ENCODE peak calls at places on chromosomes 13 and 19, in five cellular contexts. One of them, this sample, is unnamed.

GRCh38 chr19:28456264-28456663 is 756.7 kb downstream of the UQCRFS1 start:
- DNase-seq in NCI-H1105: no peak
- DNase-seq in thoracic aorta: no peak
- DNase-seq in T-helper 2 cell: no peak
- DNase-seq in fibroblast of mammary gland: no peak
- DNase-seq in this sample: no peak

GRCh38 chr13:39016789-39017188 is 21.1 kb downstream of the PROSER1 start:
- DNase-seq in NCI-H1105: no peak
- DNase-seq in thoracic aorta: no peak
- DNase-seq in T-helper 2 cell: no peak
- DNase-seq in fibroblast of mammary gland: peak
- DNase-seq in this sample: no peak

GRCh38 chr13:33191425-33192221 is 93.9 kb downstream of the STARD13 start:
- DNase-seq in NCI-H1105: no peak
- DNase-seq in thoracic aorta: no peak
- DNase-seq in T-helper 2 cell: no peak
- DNase-seq in fibroblast of mammary gland: no peak
- DNase-seq in this sample: no peak

GRCh38 chr13:113034451-113035208 is 65.6 kb downstream of the MCF2L start:
- DNase-seq in NCI-H1105: peak
- DNase-seq in thoracic aorta: no peak
- DNase-seq in T-helper 2 cell: no peak
- DNase-seq in fibroblast of mammary gland: peak
- DNase-seq in this sample: peak

GRCh38 chr19:1720237-1720636 is 33.1 kb upstream of the ONECUT3 start:
- DNase-seq in NCI-H1105: no peak
- DNase-seq in thoracic aorta: no peak
- DNase-seq in T-helper 2 cell: no peak
- DNase-seq in fibroblast of mammary gland: no peak
- DNase-seq in this sample: no peak

GRCh38 chr19:10262771-10263170 is 8.1 kb upstream of the ICAM1 start:
- DNase-seq in NCI-H1105: no peak
- DNase-seq in thoracic aorta: no peak
- DNase-seq in T-helper 2 cell: no peak
- DNase-seq in fibroblast of mammary gland: peak
- DNase-seq in this sample: no peak

GRCh38 chr13:34338102-34338501 is 520.2 kb downstream of the RFC3 start:
- DNase-seq in NCI-H1105: no peak
- DNase-seq in thoracic aorta: no peak
- DNase-seq in T-helper 2 cell: no peak
- DNase-seq in fibroblast of mammary gland: no peak
- DNase-seq in this sample: no peak

GRCh38 chr13:24851546-24851945 is 87.6 kb downstream of the RNF17 start:
- DNase-seq in NCI-H1105: no peak
- DNase-seq in thoracic aorta: no peak
- DNase-seq in T-helper 2 cell: no peak
- DNase-seq in fibroblast of mammary gland: peak
- DNase-seq in this sample: no peak

GRCh38 chr13:26629260-26629659 is 71.8 kb downstream of the WASF3 start:
- DNase-seq in NCI-H1105: no peak
- DNase-seq in thoracic aorta: no peak
- DNase-seq in T-helper 2 cell: no peak
- DNase-seq in fibroblast of mammary gland: peak
- DNase-seq in this sample: no peak

GRCh38 chr13:93398167-93398566 is 171.6 kb downstream of the GPC6 start:
- DNase-seq in NCI-H1105: no peak
- DNase-seq in thoracic aorta: no peak
- DNase-seq in T-helper 2 cell: no peak
- DNase-seq in fibroblast of mammary gland: peak
- DNase-seq in this sample: no peak

GRCh38 chr19:40813182-40813581 is 14.2 kb downstream of the EGLN2 start:
- DNase-seq in NCI-H1105: no peak
- DNase-seq in thoracic aorta: no peak
- DNase-seq in T-helper 2 cell: no peak
- DNase-seq in fibroblast of mammary gland: no peak
- DNase-seq in this sample: no peak

GRCh38 chr13:36124236-36124822 is 6.9 kb downstream of the DCLK1 start:
- DNase-seq in NCI-H1105: no peak
- DNase-seq in thoracic aorta: no peak
- DNase-seq in T-helper 2 cell: no peak
- DNase-seq in fibroblast of mammary gland: peak
- DNase-seq in this sample: no peak

GRCh38 chr19:1234670-1235380 is 3.0 kb downstream of the CBARP start:
- DNase-seq in NCI-H1105: no peak
- DNase-seq in thoracic aorta: no peak
- DNase-seq in T-helper 2 cell: no peak
- DNase-seq in fibroblast of mammary gland: no peak
- DNase-seq in this sample: no peak

GRCh38 chr13:47672982-47673670 is 327.9 kb downstream of the SUCLA2 start:
- DNase-seq in NCI-H1105: no peak
- DNase-seq in thoracic aorta: no peak
- DNase-seq in T-helper 2 cell: no peak
- DNase-seq in fibroblast of mammary gland: peak
- DNase-seq in this sample: peak

GRCh38 chr19:32337176-32337808 is 8.1 kb upstream of the ZNF507 start:
- DNase-seq in NCI-H1105: no peak
- DNase-seq in thoracic aorta: no peak
- DNase-seq in T-helper 2 cell: no peak
- DNase-seq in fibroblast of mammary gland: no peak
- DNase-seq in this sample: no peak

This sample was measured in NCI-H226.